ENCODE peak calls at places on chromosomes 12 and 14, in six cellular contexts. M is IMR-90, C is trophoblast cell, I is H1, A is mesenchymal stem cell, N is neuronal stem cell. X is an unnamed sample.

GRCh38 chr12:532908-533565 is 73.3 kb downstream of the B4GALNT3 start:
- DNase-seq in I (no peak), N (no peak), M (peak), C (no peak), A (peak), X (no peak)

GRCh38 chr12:5435161-5435560 is 3.3 kb downstream of the NTF3 start:
- DNase-seq in A (no peak), C (no peak), I (no peak), N (no peak), M (no peak), X (no peak)

GRCh38 chr12:3882896-3883564 is 9.8 kb upstream of the PARP11 start:
- DNase-seq in A (peak), N (no peak), C (no peak), M (peak), I (no peak), X (no peak)

GRCh38 chr12:132148368-132149045 is 4.2 kb downstream of the NOC4L start:
- DNase-seq in C (no peak), M (no peak), A (no peak), N (no peak), I (no peak), X (no peak)

GRCh38 chr12:50620050-50620974 is 115.5 kb downstream of the DIP2B start:
- DNase-seq in I (peak), C (peak), M (peak), N (peak), A (peak), X (no peak)

GRCh38 chr12:121127501-121127900 is 5.2 kb upstream of the P2RX7 start:
- DNase-seq in I (no peak), C (no peak), A (no peak), M (no peak), N (no peak), X (no peak)

GRCh38 chr14:69674546-69675245 is 63.3 kb downstream of the SUSD6 start:
- DNase-seq in A (no peak), I (no peak), C (no peak), N (no peak), M (no peak), X (no peak)

GRCh38 chr14:32350020-32350419 is 20.9 kb downstream of the AKAP6 start:
- DNase-seq in M (no peak), A (no peak), I (no peak), N (no peak), C (no peak), X (no peak)

GRCh38 chr12:124233846-124234620 is 60.9 kb upstream of the RFLNA start:
- DNase-seq in N (no peak), M (no peak), C (peak), A (peak), I (no peak), X (no peak)

GRCh38 chr14:23185046-23185445 is 1.6 kb upstream of the SLC7A8 start:
- DNase-seq in M (peak), I (no peak), N (no peak), A (peak), C (no peak), X (no peak)

GRCh38 chr12:1799068-1799881 is 21.1 kb upstream of the LRTM2 start:
- DNase-seq in I (no peak), C (no peak), N (no peak), A (no peak), M (no peak), X (peak)

GRCh38 chr12:47811581-47812484 is 7.9 kb downstream of the HDAC7 start:
- DNase-seq in A (peak), N (no peak), M (peak), I (no peak), C (no peak), X (no peak)

GRCh38 chr12:122946690-122947271 is 19.5 kb downstream of the ABCB9 start:
- DNase-seq in N (no peak), A (peak), C (peak), M (peak), I (no peak), X (no peak)

GRCh38 chr12:26198742-26199141 is 3.4 kb downstream of the SSPN start:
- DNase-seq in A (peak), M (peak), I (no peak), N (no peak), C (no peak), X (no peak)

GRCh38 chr12:1922075-1922709 is 3.7 kb upstream of the CACNA2D4 start:
- DNase-seq in I (no peak), N (no peak), A (no peak), M (no peak), C (no peak), X (peak)

GRCh38 chr14:102915292-102916110 is 7.0 kb upstream of the AMN start:
- DNase-seq in M (no peak), I (no peak), N (no peak), C (no peak), A (no peak), X (no peak)

GRCh38 chr14:75280448-75280830 is 1.8 kb downstream of the FOS start:
- DNase-seq in M (peak), C (no peak), A (peak), I (no peak), N (no peak), X (no peak)
- H3K4ac ChIP-seq in M (no peak), C (no peak), A (no peak), I (peak), N (no peak), X (no peak)

DNA sequence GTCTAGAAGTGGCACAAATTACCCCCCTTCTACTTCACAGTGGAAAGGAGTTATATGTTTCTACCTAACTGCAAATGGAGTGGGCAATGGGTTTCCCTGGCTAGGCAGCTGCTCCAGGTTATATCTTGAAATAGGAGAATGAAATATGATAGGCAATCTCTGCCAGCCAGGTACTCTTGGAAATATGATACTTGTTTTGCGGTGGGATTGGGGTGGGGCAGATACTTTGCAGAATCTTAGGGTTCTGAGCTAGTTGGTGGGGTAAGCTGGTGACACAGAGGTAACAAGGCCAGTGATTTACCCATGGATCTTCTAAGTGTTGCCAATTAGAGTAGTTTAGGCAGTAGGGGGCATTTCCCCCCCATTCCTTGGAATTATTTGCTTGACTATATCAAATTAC is 140.1 kb downstream of the ATP23 start:
- DNase-seq in C (no peak), N (no peak), I (no peak), A (no peak), M (no peak), X (no peak)
- H3K4me2 ChIP-seq in C (no peak), N (no peak), I (no peak), A (no peak), M (no peak), X (no peak)

GRCh38 chr14:73255693-73256225 is 18.5 kb downstream of the PAPLN start:
- DNase-seq in N (no peak), I (no peak), M (no peak), A (no peak), C (no peak), X (no peak)
- H4K91ac ChIP-seq in N (no peak), I (no peak), M (no peak), A (no peak), C (no peak), X (no peak)

DNA sequence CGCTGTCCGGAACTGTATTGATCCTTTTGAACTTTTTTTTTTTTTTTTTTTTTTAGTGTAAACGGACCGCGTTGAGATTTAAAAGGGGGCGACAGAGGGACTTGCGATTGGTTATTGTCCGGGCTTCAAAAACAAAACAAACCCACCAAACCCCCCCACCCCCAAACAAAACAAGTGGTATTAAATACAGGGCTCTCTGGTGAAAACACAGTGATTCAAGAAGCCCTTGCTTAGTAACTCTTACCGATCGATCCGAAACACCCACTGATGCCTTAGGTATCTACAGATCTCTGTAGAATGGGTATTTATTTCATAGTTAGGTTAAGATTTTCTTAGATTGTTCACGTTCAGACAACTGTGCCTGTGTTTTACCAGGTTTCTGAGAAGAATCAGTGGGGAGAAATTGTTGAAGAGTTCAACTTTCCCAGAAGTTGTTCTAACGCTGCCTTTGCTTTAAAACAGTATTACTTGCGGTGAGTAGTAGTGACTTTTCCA is 1.4 kb downstream of the ARID2 start:
- DNase-seq in C (no peak), M (peak), A (no peak), N (no peak), I (no peak), X (no peak)
- H3K4ac ChIP-seq in C (no peak), M (no peak), A (no peak), N (no peak), I (peak), X (no peak)